ENCODE peak calls at places on chromosomes 7 and 10, in six cellular contexts. B is H7, O is hepatocyte, F is fibroblast of pulmonary artery, K is fibroblast of the aortic adventitia, J is NCI-H345. Q is an unnamed sample.

GRCh38 chr7:107327986-107328569 is 141.8 kb upstream of the GPR22 start:
- DNase-seq in B (no peak), F (peak), O (no peak), J (no peak), K (peak), Q (peak)

GRCh38 chr10:69901623-69902505 is 100.2 kb downstream of the COL13A1 start:
- DNase-seq in F (peak), J (peak), B (peak), K (peak), O (peak), Q (peak)

GRCh38 chr10:48907730-48908129 is 31.9 kb downstream of the LRRC18 start:
- DNase-seq in F (no peak), O (no peak), B (no peak), J (no peak), K (no peak), Q (no peak)

GRCh38 chr10:101725843-101726242 is 30.9 kb upstream of the FBXW4 start:
- DNase-seq in J (no peak), O (peak), K (no peak), F (no peak), B (no peak), Q (no peak)

GRCh38 chr10:79184141-79184625 is 115.4 kb downstream of the ZMIZ1 start:
- DNase-seq in F (peak), O (peak), K (peak), J (no peak), B (no peak), Q (peak)

GRCh38 chr7:113086431-113086888 is at the start of gene GPR85:
- DNase-seq in O (peak), B (peak), F (peak), K (peak), J (peak), Q (peak)

GRCh38 chr10:52029628-52030027 is 284.5 kb upstream of the DKK1 start:
- DNase-seq in O (no peak), K (no peak), F (no peak), B (no peak), J (no peak), Q (no peak)

GRCh38 chr10:50394832-50395231 is 143.5 kb upstream of the ASAH2 start:
- DNase-seq in F (peak), O (no peak), B (no peak), K (peak), J (no peak), Q (no peak)

GRCh38 chr7:24595671-24596418 is 22.6 kb downstream of the PALS2 start:
- DNase-seq in J (no peak), K (no peak), O (no peak), B (no peak), F (no peak), Q (no peak)

GRCh38 chr10:76082232-76082631 is 650.8 kb downstream of the LRMDA start:
- DNase-seq in F (no peak), J (no peak), B (no peak), K (no peak), O (no peak), Q (no peak)

GRCh38 chr10:84715911-84716310 is 387.5 kb downstream of the CCSER2 start:
- DNase-seq in B (peak), K (no peak), F (peak), J (peak), O (peak), Q (no peak)

GRCh38 chr7:144487906-144488305 is 84.4 kb upstream of the NOBOX start:
- DNase-seq in K (no peak), B (peak), J (no peak), F (no peak), O (no peak), Q (no peak)

Q was measured in adipocyte.